ENCODE peak calls at places on chromosomes 3 and 15, in seven cellular contexts. I, S, N, D, C, Y and A are unnamed samples.

GRCh38 chr15:60590935-60591490 is 112.1 kb upstream of the ICE2 start:
- DNase-seq in C (peak; percentile 69), Y (peak; percentile 13), D (no peak), I (peak; percentile 90), N (peak; percentile 40), S (peak; percentile 7), A (peak; percentile 33)

GRCh38 chr3:79490165-79491028 is 277.4 kb downstream of the ROBO1 start:
- DNase-seq in I (no peak), N (no peak), D (no peak), S (peak; percentile 66), C (no peak), Y (no peak), A (no peak)

GRCh38 chr3:71070497-71071465 is 512.7 kb downstream of the FOXP1 start:
- DNase-seq in C (peak; percentile 33), N (no peak), S (no peak), I (no peak), D (no peak), Y (no peak), A (no peak)

GRCh38 chr3:176767385-176767784 is 429.9 kb downstream of the TBL1XR1 start:
- DNase-seq in I (no peak), N (no peak), C (no peak), D (no peak), S (peak; percentile 99), Y (no peak), A (no peak)

GRCh38 chr3:115418583-115418982 is 204.7 kb upstream of the GAP43 start:
- DNase-seq in C (no peak), N (no peak), S (peak; percentile 26), Y (no peak), D (peak; percentile 22), I (no peak), A (no peak)

GRCh38 chr3:194487289-194488006 is 646 bp upstream of the ATP13A3 start:
- DNase-seq in N (peak; percentile 23), Y (no peak), I (peak; percentile 89), D (peak; percentile 60), S (peak; percentile 46), C (peak; percentile 53), A (no peak)

GRCh38 chr3:142853270-142854163 is 35.4 kb downstream of the PCOLCE2 start:
- DNase-seq in S (peak; percentile 95), N (no peak), I (no peak), D (no peak), Y (no peak), C (peak; percentile 65), A (peak; percentile 89)

GRCh38 chr3:53195602-53196574 is 34.9 kb downstream of the PRKCD start:
- DNase-seq in Y (peak; percentile 87), I (peak; percentile 83), D (no peak), C (peak; percentile 77), S (no peak), N (peak; percentile 53), A (peak; percentile 47)

GRCh38 chr3:99532246-99532645 is 106.1 kb upstream of the COL8A1 start:
- DNase-seq in Y (peak; percentile 61), D (peak; percentile 13), N (no peak), I (no peak), C (peak; percentile 68), S (peak; percentile 86), A (peak; percentile 75)

GRCh38 chr15:34708422-34708821 is 46.4 kb downstream of the GJD2 start:
- DNase-seq in S (peak; percentile 54), D (peak; percentile 50), Y (peak; percentile 12), I (no peak), C (peak; percentile 66), N (no peak), A (peak; percentile 83)

GRCh38 chr3:101851833-101852232 is 2.5 kb downstream of the NFKBIZ start:
- DNase-seq in D (no peak), N (no peak), Y (no peak), S (no peak), I (no peak), C (no peak), A (peak; percentile 69)

GRCh38 chr3:188946837-188947236 is 224.9 kb upstream of the TPRG1 start:
- DNase-seq in I (no peak), Y (no peak), C (peak; percentile 13), D (no peak), N (no peak), S (no peak), A (no peak)

GRCh38 chr15:100201376-100202280 is 140.1 kb downstream of the ADAMTS17 start:
- DNase-seq in Y (peak; percentile 29), N (no peak), D (no peak), C (no peak), S (peak; percentile 66), I (peak; percentile 58), A (no peak)

GRCh38 chr3:162217603-162218002 is 721.0 kb downstream of the OTOL1 start:
- DNase-seq in C (peak; percentile 7), I (no peak), D (no peak), N (no peak), S (no peak), Y (no peak), A (no peak)

GRCh38 chr3:116140100-116140689 is 305.1 kb downstream of the LSAMP start:
- DNase-seq in Y (peak; percentile 28), N (no peak), S (peak; percentile 48), D (peak; percentile 67), I (no peak), C (peak; percentile 48), A (peak; percentile 69)

GRCh38 chr3:187669675-187670504 is at the start of gene SST:
- DNase-seq in N (no peak), I (peak; percentile 82), Y (peak; percentile 20), S (peak; percentile 52), D (no peak), C (peak; percentile 82), A (peak; percentile 8)

GRCh38 chr3:98095870-98096269 is 8.9 kb downstream of the OR5AC2 start:
- DNase-seq in Y (no peak), N (no peak), S (peak; percentile 22), I (no peak), C (peak; percentile 32), D (peak; percentile 29), A (peak; percentile 36)

GRCh38 chr3:87088366-87088983 is 97.5 kb upstream of the VGLL3 start:
- DNase-seq in S (peak; percentile 20), I (no peak), N (no peak), C (no peak), Y (no peak), D (no peak), A (no peak)

GRCh38 chr15:52348056-52348745 is 52.6 kb upstream of the MYO5C start:
- DNase-seq in S (no peak), D (no peak), N (no peak), C (peak; percentile 19), Y (no peak), I (no peak), A (no peak)

GRCh38 chr15:70763950-70764730 is 782 bp upstream of the UACA start:
- DNase-seq in C (peak; percentile 29), Y (no peak), S (no peak), I (no peak), D (no peak), N (no peak), A (no peak)

GRCh38 chr15:71115567-71116351 is 488 bp downstream of the THSD4 start:
- DNase-seq in Y (peak; percentile 62), N (no peak), S (peak; percentile 64), C (peak; percentile 65), D (peak; percentile 29), I (peak; percentile 83), A (peak; percentile 83)

GRCh38 chr3:45957606-45958005 is 14.3 kb downstream of the CXCR6 start:
- DNase-seq in C (no peak), I (no peak), N (no peak), D (peak; percentile 29), Y (no peak), S (no peak), A (no peak)

GRCh38 chr15:58139631-58140522 is 1.7 kb downstream of the AQP9 start:
- DNase-seq in C (no peak), Y (no peak), N (no peak), D (no peak), S (no peak), I (no peak), A (no peak)

GRCh38 chr3:25594007-25594502 is 70.7 kb downstream of the TOP2B start:
- DNase-seq in N (peak; percentile 7), Y (peak; percentile 48), I (no peak), C (peak; percentile 63), D (peak; percentile 17), S (peak; percentile 75), A (peak; percentile 52)

GRCh38 chr15:28896944-28897343 is 11.2 kb downstream of the APBA2 start:
- DNase-seq in Y (no peak), C (no peak), D (no peak), N (no peak), I (peak; percentile 35), S (peak; percentile 85), A (no peak)

GRCh38 chr3:20054549-20054987 is 14.3 kb downstream of the KAT2B start:
- DNase-seq in I (no peak), Y (no peak), S (peak; percentile 97), C (peak; percentile 70), D (peak; percentile 5), N (peak; percentile 14), A (peak; percentile 77)

GRCh38 chr3:15820911-15821310 is 23.1 kb upstream of the ANKRD28 start:
- DNase-seq in C (no peak), N (no peak), D (no peak), I (no peak), S (peak; percentile 14), Y (no peak), A (no peak)

GRCh38 chr3:124974691-124975090 is 40.1 kb upstream of the MUC13 start:
- DNase-seq in D (no peak), S (no peak), I (no peak), Y (no peak), N (no peak), C (peak; percentile 33), A (peak; percentile 84)

GRCh38 chr3:50125541-50126286 is 29.4 kb upstream of the SEMA3F start:
- DNase-seq in Y (no peak), S (no peak), C (no peak), D (no peak), I (peak; percentile 45), N (no peak), A (no peak)

GRCh38 chr15:96340611-96341464 is 10.3 kb downstream of the NR2F2 start:
- DNase-seq in Y (no peak), D (peak; percentile 74), C (peak; percentile 71), I (peak; percentile 81), N (no peak), S (no peak), A (peak; percentile 49)

GRCh38 chr15:100818927-100819326 is 60.7 kb upstream of the ALDH1A3 start:
- DNase-seq in Y (no peak), I (no peak), C (peak; percentile 21), N (no peak), S (peak; percentile 79), D (no peak), A (no peak)